ENCODE peak calls at places on chromosomes 2 and 18, in seven cellular contexts. One of them, this sample, is unnamed.

GRCh38 chr2:43051316-43051715 is 175.1 kb downstream of the ZFP36L2 start:
- DNase-seq in progenitor cell of endocrine pancreas: no peak
- DNase-seq in uterus: no peak
- DNase-seq in B cell: no peak
- DNase-seq in transverse colon: peak; percentile 48
- DNase-seq in SK-N-SH: no peak
- DNase-seq in GM06990: no peak
- DNase-seq in this sample: no peak

GRCh38 chr18:47247833-47248609 is 3.4 kb downstream of the SKOR2 start:
- DNase-seq in transverse colon: no peak
- DNase-seq in uterus: no peak
- DNase-seq in GM06990: no peak
- DNase-seq in progenitor cell of endocrine pancreas: no peak
- DNase-seq in SK-N-SH: peak; percentile 53
- DNase-seq in B cell: no peak
- DNase-seq in this sample: no peak

GRCh38 chr18:5253910-5254309 is 41.6 kb downstream of the ZBTB14 start:
- DNase-seq in uterus: no peak
- DNase-seq in transverse colon: no peak
- DNase-seq in GM06990: no peak
- DNase-seq in progenitor cell of endocrine pancreas: no peak
- DNase-seq in B cell: no peak
- DNase-seq in SK-N-SH: no peak
- DNase-seq in this sample: no peak

GRCh38 chr2:140508756-140509155 is 1622.1 kb downstream of the LRP1B start:
- DNase-seq in uterus: no peak
- DNase-seq in progenitor cell of endocrine pancreas: no peak
- DNase-seq in transverse colon: no peak
- DNase-seq in B cell: no peak
- DNase-seq in GM06990: no peak
- DNase-seq in SK-N-SH: no peak
- DNase-seq in this sample: no peak

GRCh38 chr2:240642061-240642805 is 17.0 kb downstream of the GPR35 start:
- DNase-seq in SK-N-SH: peak; percentile 32
- DNase-seq in transverse colon: no peak
- DNase-seq in progenitor cell of endocrine pancreas: no peak
- DNase-seq in GM06990: no peak
- DNase-seq in uterus: no peak
- DNase-seq in B cell: no peak
- DNase-seq in this sample: peak; percentile 34

GRCh38 chr18:74268175-74268574 is 23.6 kb downstream of the CYB5A start:
- DNase-seq in GM06990: no peak
- DNase-seq in SK-N-SH: no peak
- DNase-seq in B cell: no peak
- DNase-seq in transverse colon: no peak
- DNase-seq in progenitor cell of endocrine pancreas: no peak
- DNase-seq in uterus: no peak
- DNase-seq in this sample: no peak

GRCh38 chr2:26034597-26035067 is 748 bp downstream of the RAB10 start:
- DNase-seq in progenitor cell of endocrine pancreas: no peak
- DNase-seq in SK-N-SH: peak; percentile 50
- DNase-seq in transverse colon: no peak
- DNase-seq in uterus: no peak
- DNase-seq in GM06990: no peak
- DNase-seq in B cell: no peak
- DNase-seq in this sample: no peak

GRCh38 chr18:70659026-70659726 is 370.3 kb downstream of the SOCS6 start:
- DNase-seq in uterus: no peak
- DNase-seq in transverse colon: no peak
- DNase-seq in GM06990: no peak
- DNase-seq in B cell: no peak
- DNase-seq in progenitor cell of endocrine pancreas: no peak
- DNase-seq in SK-N-SH: no peak
- DNase-seq in this sample: no peak

GRCh38 chr2:237955640-237956401 is 11.0 kb upstream of the UBE2F start:
- DNase-seq in B cell: no peak
- DNase-seq in transverse colon: no peak
- DNase-seq in uterus: no peak
- DNase-seq in GM06990: no peak
- DNase-seq in progenitor cell of endocrine pancreas: peak; percentile 18
- DNase-seq in SK-N-SH: peak; percentile 71
- DNase-seq in this sample: no peak

GRCh38 chr2:114548151-114548550 is 105.7 kb downstream of the DPP10 start:
- DNase-seq in transverse colon: no peak
- DNase-seq in B cell: no peak
- DNase-seq in uterus: no peak
- DNase-seq in GM06990: no peak
- DNase-seq in SK-N-SH: no peak
- DNase-seq in progenitor cell of endocrine pancreas: no peak
- DNase-seq in this sample: no peak

GRCh38 chr2:114546511-114546910 is 104.1 kb downstream of the DPP10 start:
- DNase-seq in GM06990: no peak
- DNase-seq in transverse colon: no peak
- DNase-seq in B cell: no peak
- DNase-seq in progenitor cell of endocrine pancreas: no peak
- DNase-seq in SK-N-SH: no peak
- DNase-seq in uterus: no peak
- DNase-seq in this sample: no peak

GRCh38 chr2:114550364-114550763 is 107.9 kb downstream of the DPP10 start:
- DNase-seq in SK-N-SH: no peak
- DNase-seq in uterus: no peak
- DNase-seq in progenitor cell of endocrine pancreas: no peak
- DNase-seq in transverse colon: peak; percentile 31
- DNase-seq in GM06990: no peak
- DNase-seq in B cell: no peak
- DNase-seq in this sample: no peak

DNA sequence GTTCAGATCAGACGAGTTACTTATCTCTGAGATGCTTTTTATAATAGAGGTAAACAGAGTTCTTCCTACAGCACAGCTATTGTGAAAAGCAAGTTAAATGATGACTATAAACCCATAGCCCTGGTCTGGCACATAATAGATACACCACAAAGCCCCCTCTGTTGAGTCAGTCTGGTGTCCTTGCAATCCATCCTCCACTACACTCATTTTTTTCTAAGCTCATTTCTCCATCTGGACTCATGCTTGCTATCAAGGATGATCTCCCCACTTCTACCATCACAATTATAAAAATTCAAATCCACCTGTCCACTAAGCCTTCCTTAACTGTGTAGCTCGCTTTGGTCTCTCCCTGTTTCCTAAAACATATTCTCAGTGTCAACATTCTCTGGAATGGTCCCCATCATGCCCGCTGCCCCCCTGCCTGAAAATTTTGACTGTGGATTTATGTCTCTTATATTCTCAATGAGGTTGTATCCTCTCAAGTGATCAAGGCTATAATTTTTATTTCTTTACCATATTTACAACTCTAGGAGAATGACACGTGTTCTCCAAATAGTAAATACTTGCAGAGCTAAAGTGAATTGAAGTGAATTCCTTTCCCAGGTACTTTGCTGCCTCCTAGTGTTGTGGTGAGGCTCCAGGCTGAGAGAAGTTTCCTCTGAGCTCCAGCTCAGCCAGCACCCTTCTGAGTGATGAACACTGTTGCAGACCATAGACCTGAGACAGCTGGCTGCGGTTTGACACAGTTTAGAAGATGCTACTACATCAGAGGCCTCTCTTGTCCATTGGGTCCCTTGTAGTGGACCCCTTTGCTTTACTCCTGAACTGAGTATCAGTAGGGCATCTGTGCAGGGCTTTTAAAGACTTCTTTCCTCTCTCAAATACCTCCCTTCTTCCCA is 108.7 kb downstream of the DPP10 start:
- DNase-seq in B cell: no peak
- DNase-seq in SK-N-SH: peak; percentile 25
- DNase-seq in GM06990: no peak
- DNase-seq in progenitor cell of endocrine pancreas: peak; percentile 15
- DNase-seq in uterus: peak; percentile 18
- DNase-seq in transverse colon: peak; percentile 76
- DNase-seq in this sample: no peak
- TF ChIP-seq CTCF in B cell: peak; percentile 33
- TF ChIP-seq CTCF in SK-N-SH: peak; percentile 60
- TF ChIP-seq CTCF in GM06990: peak; percentile 64
- TF ChIP-seq CTCF in progenitor cell of endocrine pancreas: peak; percentile 89
- TF ChIP-seq CTCF in uterus: peak; percentile 49
- TF ChIP-seq CTCF in transverse colon: peak; percentile 76
- TF ChIP-seq CTCF in this sample: peak; percentile 45

DNA sequence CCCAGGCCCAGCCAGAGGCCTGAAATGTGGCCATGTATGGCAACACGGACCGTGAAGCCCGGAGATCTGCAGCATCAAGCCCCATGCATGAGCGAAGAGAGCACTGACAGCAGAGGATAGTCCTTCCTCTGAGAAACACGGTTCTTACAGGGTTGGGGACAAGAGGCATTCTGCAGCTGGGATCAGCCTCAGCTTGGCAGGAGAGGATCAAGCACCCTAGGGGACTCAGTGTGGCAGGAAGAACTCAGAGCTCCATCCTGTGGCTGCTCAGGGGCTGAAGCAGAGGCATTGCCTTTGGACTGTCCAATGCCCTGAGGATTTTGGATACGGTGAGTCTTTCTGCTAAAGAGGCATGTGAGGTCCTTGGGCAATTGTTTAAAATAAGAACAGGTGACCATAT is 368.7 kb downstream of the ZNF516 start:
- DNase-seq in B cell: no peak
- DNase-seq in SK-N-SH: no peak
- DNase-seq in progenitor cell of endocrine pancreas: no peak
- DNase-seq in GM06990: no peak
- DNase-seq in uterus: no peak
- DNase-seq in transverse colon: no peak
- DNase-seq in this sample: no peak
- TF ChIP-seq CTCF in B cell: no peak
- TF ChIP-seq CTCF in SK-N-SH: no peak
- TF ChIP-seq CTCF in progenitor cell of endocrine pancreas: peak; percentile 28
- TF ChIP-seq CTCF in GM06990: no peak
- TF ChIP-seq CTCF in uterus: no peak
- TF ChIP-seq CTCF in transverse colon: no peak
- TF ChIP-seq CTCF in this sample: no peak

GRCh38 chr2:72605836-72606442 is 219.9 kb downstream of the EXOC6B start:
- DNase-seq in B cell: no peak
- DNase-seq in progenitor cell of endocrine pancreas: no peak
- DNase-seq in SK-N-SH: peak; percentile 16
- DNase-seq in transverse colon: no peak
- DNase-seq in GM06990: no peak
- DNase-seq in uterus: no peak
- DNase-seq in this sample: no peak
- TF ChIP-seq CTCF in B cell: peak; percentile 67
- TF ChIP-seq CTCF in progenitor cell of endocrine pancreas: peak; percentile 74
- TF ChIP-seq CTCF in SK-N-SH: peak; percentile 85
- TF ChIP-seq CTCF in transverse colon: peak; percentile 52
- TF ChIP-seq CTCF in GM06990: peak; percentile 66
- TF ChIP-seq CTCF in uterus: peak; percentile 12
- TF ChIP-seq CTCF in this sample: peak; percentile 62

GRCh38 chr2:126769118-126769517 is 113.2 kb downstream of the GYPC start:
- DNase-seq in GM06990: no peak
- DNase-seq in transverse colon: no peak
- DNase-seq in uterus: no peak
- DNase-seq in progenitor cell of endocrine pancreas: no peak
- DNase-seq in SK-N-SH: no peak
- DNase-seq in B cell: no peak
- DNase-seq in this sample: no peak
- TF ChIP-seq CTCF in GM06990: peak; percentile 19
- TF ChIP-seq CTCF in transverse colon: no peak
- TF ChIP-seq CTCF in uterus: no peak
- TF ChIP-seq CTCF in progenitor cell of endocrine pancreas: no peak
- TF ChIP-seq CTCF in SK-N-SH: no peak
- TF ChIP-seq CTCF in B cell: no peak
- TF ChIP-seq CTCF in this sample: no peak